ENCODE peak calls at places on chromosomes 3 and 15, in nine cellular contexts. One of them, this sample, is unnamed.

GRCh38 chr3:120093923-120094775 is at the start of gene GSK3B:
- DNase-seq in hippocampal formation: peak
- DNase-seq in astrocyte of the hippocampus: peak
- DNase-seq in heart right ventricle: no peak
- DNase-seq in brain microvascular endothelial cell: peak
- DNase-seq in EH: peak
- DNase-seq in stimulated activated CD8-positive, alpha-beta memory T cell treated with anti-CD3 and anti-CD28 coated beads, Interleukin-4, amount 100 ng/mL, for 24 hours: peak
- DNase-seq in GM12892: peak
- DNase-seq in left ventricle myocardium superior: peak
- DNase-seq in this sample: peak

GRCh38 chr15:30904812-30905211 is 1.1 kb downstream of the FAN1 start:
- DNase-seq in stimulated activated CD8-positive, alpha-beta memory T cell treated with anti-CD3 and anti-CD28 coated beads, Interleukin-4, amount 100 ng/mL, for 24 hours: no peak
- DNase-seq in EH: no peak
- DNase-seq in astrocyte of the hippocampus: no peak
- DNase-seq in left ventricle myocardium superior: no peak
- DNase-seq in heart right ventricle: no peak
- DNase-seq in GM12892: no peak
- DNase-seq in brain microvascular endothelial cell: no peak
- DNase-seq in hippocampal formation: no peak
- DNase-seq in this sample: no peak

GRCh38 chr3:153706706-153707105 is 414.5 kb upstream of the ARHGEF26 start:
- DNase-seq in EH: no peak
- DNase-seq in brain microvascular endothelial cell: no peak
- DNase-seq in left ventricle myocardium superior: no peak
- DNase-seq in astrocyte of the hippocampus: no peak
- DNase-seq in heart right ventricle: no peak
- DNase-seq in GM12892: no peak
- DNase-seq in hippocampal formation: no peak
- DNase-seq in stimulated activated CD8-positive, alpha-beta memory T cell treated with anti-CD3 and anti-CD28 coated beads, Interleukin-4, amount 100 ng/mL, for 24 hours: no peak
- DNase-seq in this sample: no peak

GRCh38 chr15:51405646-51406194 is 64.3 kb downstream of the GLDN start:
- DNase-seq in hippocampal formation: no peak
- DNase-seq in left ventricle myocardium superior: no peak
- DNase-seq in EH: no peak
- DNase-seq in astrocyte of the hippocampus: peak
- DNase-seq in GM12892: no peak
- DNase-seq in stimulated activated CD8-positive, alpha-beta memory T cell treated with anti-CD3 and anti-CD28 coated beads, Interleukin-4, amount 100 ng/mL, for 24 hours: no peak
- DNase-seq in heart right ventricle: no peak
- DNase-seq in brain microvascular endothelial cell: no peak
- DNase-seq in this sample: peak

GRCh38 chr15:69929905-69930630 is 167.6 kb downstream of the TLE3 start:
- DNase-seq in brain microvascular endothelial cell: no peak
- DNase-seq in heart right ventricle: no peak
- DNase-seq in EH: no peak
- DNase-seq in hippocampal formation: no peak
- DNase-seq in stimulated activated CD8-positive, alpha-beta memory T cell treated with anti-CD3 and anti-CD28 coated beads, Interleukin-4, amount 100 ng/mL, for 24 hours: no peak
- DNase-seq in astrocyte of the hippocampus: no peak
- DNase-seq in left ventricle myocardium superior: no peak
- DNase-seq in GM12892: no peak
- DNase-seq in this sample: peak

GRCh38 chr3:112013058-112013783 is 14.5 kb downstream of the TAGLN3 start:
- DNase-seq in stimulated activated CD8-positive, alpha-beta memory T cell treated with anti-CD3 and anti-CD28 coated beads, Interleukin-4, amount 100 ng/mL, for 24 hours: no peak
- DNase-seq in hippocampal formation: peak
- DNase-seq in left ventricle myocardium superior: peak
- DNase-seq in astrocyte of the hippocampus: peak
- DNase-seq in EH: peak
- DNase-seq in GM12892: no peak
- DNase-seq in brain microvascular endothelial cell: peak
- DNase-seq in heart right ventricle: peak
- DNase-seq in this sample: peak

GRCh38 chr15:99441871-99442267 is 123.9 kb upstream of the MEF2A start:
- DNase-seq in GM12892: no peak
- DNase-seq in heart right ventricle: peak
- DNase-seq in EH: no peak
- DNase-seq in hippocampal formation: no peak
- DNase-seq in left ventricle myocardium superior: no peak
- DNase-seq in stimulated activated CD8-positive, alpha-beta memory T cell treated with anti-CD3 and anti-CD28 coated beads, Interleukin-4, amount 100 ng/mL, for 24 hours: no peak
- DNase-seq in astrocyte of the hippocampus: no peak
- DNase-seq in brain microvascular endothelial cell: no peak
- DNase-seq in this sample: no peak

GRCh38 chr3:50165388-50166308 is 10.5 kb downstream of the SEMA3F start:
- DNase-seq in astrocyte of the hippocampus: peak
- DNase-seq in hippocampal formation: no peak
- DNase-seq in heart right ventricle: peak
- DNase-seq in stimulated activated CD8-positive, alpha-beta memory T cell treated with anti-CD3 and anti-CD28 coated beads, Interleukin-4, amount 100 ng/mL, for 24 hours: no peak
- DNase-seq in GM12892: no peak
- DNase-seq in brain microvascular endothelial cell: no peak
- DNase-seq in left ventricle myocardium superior: peak
- DNase-seq in EH: peak
- DNase-seq in this sample: no peak

GRCh38 chr15:56781666-56782065 is 48.4 kb upstream of the ZNF280D start:
- DNase-seq in heart right ventricle: no peak
- DNase-seq in left ventricle myocardium superior: no peak
- DNase-seq in EH: no peak
- DNase-seq in brain microvascular endothelial cell: no peak
- DNase-seq in GM12892: no peak
- DNase-seq in stimulated activated CD8-positive, alpha-beta memory T cell treated with anti-CD3 and anti-CD28 coated beads, Interleukin-4, amount 100 ng/mL, for 24 hours: no peak
- DNase-seq in astrocyte of the hippocampus: no peak
- DNase-seq in hippocampal formation: no peak
- DNase-seq in this sample: no peak

This sample was measured in H9.